ENCODE peak calls at places on chromosomes 1 and 21, in eight cellular contexts. O is ovary, D is IMR-90, N is spleen, Q is breast epithelium, E is body of pancreas, H is esophagus squamous epithelium, V is HCT116. U is an unnamed sample. For H3K36me3, the result is how much of the 10 kb centered on the place peaks cover.

GRCh38 chr21:42939581-42940413 is 14.4 kb upstream of the ERVH48-1 start:
- DNase-seq in O (peak), D (peak), N (peak), Q (peak), E (peak), H (no peak), V (no peak), U (no peak)

GRCh38 chr1:110672753-110673108 is 2.0 kb downstream of the KCNA3 start:
- DNase-seq in O (no peak), D (no peak), N (no peak), Q (no peak), E (no peak), H (no peak), V (no peak), U (peak)

GRCh38 chr1:227947678-227948492 is at the start of gene WNT9A:
- DNase-seq in O (peak), D (peak), N (peak), Q (peak), E (peak), H (no peak), V (no peak), U (no peak)

GRCh38 chr21:38800924-38801744 is 4.6 kb upstream of the ETS2 start:
- DNase-seq in O (no peak), D (no peak), N (no peak), Q (no peak), E (no peak), H (no peak), V (no peak), U (no peak)

GRCh38 chr1:219805191-219805590 is 123.2 kb downstream of the SLC30A10 start:
- DNase-seq in O (no peak), D (no peak), N (no peak), Q (no peak), E (no peak), H (no peak), V (no peak), U (no peak)

GRCh38 chr1:235835226-235835625 is 31.5 kb downstream of the LYST start:
- DNase-seq in O (peak), D (peak), N (no peak), Q (no peak), E (peak), H (no peak), V (no peak), U (no peak)

GRCh38 chr1:113396585-113396984 is 6.3 kb downstream of the MAGI3 start:
- DNase-seq in O (no peak), D (peak), N (no peak), Q (no peak), E (peak), H (no peak), V (peak), U (no peak)

GRCh38 chr1:7177438-7178126 is 392.3 kb downstream of the CAMTA1 start:
- DNase-seq in O (no peak), D (no peak), N (no peak), Q (no peak), E (no peak), H (no peak), V (no peak), U (no peak)

GRCh38 chr1:157966034-157966671 is 27.3 kb upstream of the KIRREL1 start:
- DNase-seq in O (no peak), D (peak), N (no peak), Q (no peak), E (peak), H (no peak), V (no peak), U (peak)

GRCh38 chr1:167862432-167863076 is 51.4 kb downstream of the ADCY10 start:
- DNase-seq in O (no peak), D (peak), N (no peak), Q (no peak), E (no peak), H (no peak), V (no peak), U (no peak)

GRCh38 chr1:41474490-41475271 is 9.8 kb downstream of the EDN2 start:
- DNase-seq in O (peak), D (no peak), N (peak), Q (no peak), E (peak), H (no peak), V (no peak), U (no peak)

GRCh38 chr1:207910678-207911354 is at the start of gene CD34:
- DNase-seq in O (peak), D (no peak), N (no peak), Q (no peak), E (no peak), H (no peak), V (no peak), U (no peak)

GRCh38 chr1:15578921-15579682 is 5.7 kb downstream of the AGMAT start:
- DNase-seq in O (no peak), D (no peak), N (peak), Q (no peak), E (no peak), H (peak), V (no peak), U (peak)

GRCh38 chr1:116724765-116725375 is 29.4 kb upstream of the CD2 start:
- DNase-seq in O (peak), D (peak), N (no peak), Q (no peak), E (peak), H (peak), V (peak), U (peak)

GRCh38 chr1:94773931-94774422 is 46.2 kb upstream of the SLC44A3 start:
- DNase-seq in O (no peak), D (peak), N (no peak), Q (no peak), E (peak), H (no peak), V (peak), U (no peak)

GRCh38 chr1:54480201-54480848 is 67.7 kb upstream of the ACOT11 start:
- DNase-seq in O (no peak), D (no peak), N (no peak), Q (no peak), E (no peak), H (no peak), V (no peak), U (no peak)

GRCh38 chr21:41712730-41713129 is 54.1 kb downstream of the RIPK4 start:
- DNase-seq in O (no peak), D (no peak), N (no peak), Q (no peak), E (no peak), H (no peak), V (no peak), U (no peak)

GRCh38 chr1:56098956-56099355 is 480.4 kb downstream of the PLPP3 start:
- DNase-seq in O (no peak), D (peak), N (no peak), Q (no peak), E (no peak), H (no peak), V (no peak), U (no peak)

GRCh38 chr1:7248402-7248805 is 463.1 kb downstream of the CAMTA1 start:
- DNase-seq in O (no peak), D (no peak), N (no peak), Q (no peak), E (no peak), H (no peak), V (no peak), U (no peak)

GRCh38 chr21:43603641-43604504 is 55.4 kb downstream of the HSF2BP start:
- DNase-seq in O (no peak), D (peak), N (no peak), Q (no peak), E (no peak), H (no peak), V (no peak), U (no peak)

GRCh38 chr1:113072141-113072756 is 749 bp upstream of the LRIG2 start:
- DNase-seq in O (no peak), D (no peak), N (no peak), Q (no peak), E (no peak), H (no peak), V (no peak), U (no peak)

GRCh38 chr1:7853341-7854026 is 619 bp upstream of the UTS2 start:
- DNase-seq in O (no peak), D (no peak), N (no peak), Q (no peak), E (no peak), H (no peak), V (no peak), U (no peak)

GRCh38 chr1:145927916-145928647 is 798 bp upstream of the RBM8A start:
- DNase-seq in O (peak), D (no peak), N (peak), Q (no peak), E (no peak), H (no peak), V (no peak), U (peak)

GRCh38 chr1:111569913-111570312 is 49.7 kb upstream of the RAP1A start:
- DNase-seq in O (no peak), D (no peak), N (no peak), Q (no peak), E (no peak), H (no peak), V (no peak), U (no peak)

GRCh38 chr1:226687476-226687875 is 51.6 kb downstream of the ITPKB start:
- DNase-seq in O (peak), D (no peak), N (peak), Q (no peak), E (no peak), H (no peak), V (no peak), U (no peak)

GRCh38 chr1:226989081-226989747 is 49.1 kb downstream of the COQ8A start:
- DNase-seq in O (no peak), D (no peak), N (peak), Q (no peak), E (peak), H (no peak), V (no peak), U (no peak)

GRCh38 chr1:205602118-205602517 is 29.7 kb downstream of the ELK4 start:
- DNase-seq in O (no peak), D (no peak), N (no peak), Q (no peak), E (no peak), H (no peak), V (no peak), U (no peak)

GRCh38 chr1:224896130-224896781 is 33.2 kb upstream of the DNAH14 start:
- DNase-seq in O (no peak), D (no peak), N (no peak), Q (no peak), E (no peak), H (no peak), V (no peak), U (no peak)

GRCh38 chr1:5985250-5985649 is 7.0 kb downstream of the NPHP4 start:
- DNase-seq in O (no peak), D (no peak), N (peak), Q (no peak), E (no peak), H (no peak), V (no peak), U (no peak)

GRCh38 chr1:10641976-10642375 is 154.5 kb downstream of the CASZ1 start:
- DNase-seq in O (no peak), D (no peak), N (no peak), Q (no peak), E (no peak), H (no peak), V (no peak), U (no peak)

GRCh38 chr1:6771568-6771825 is 13.8 kb upstream of the CAMTA1 start:
- DNase-seq in O (no peak), D (no peak), N (no peak), Q (no peak), E (no peak), H (no peak), V (no peak), U (no peak)

GRCh38 chr1:23897083-23897482 is 16.1 kb downstream of the CNR2 start:
- DNase-seq in O (no peak), D (no peak), N (no peak), Q (no peak), E (no peak), H (no peak), V (no peak), U (no peak)

DNA sequence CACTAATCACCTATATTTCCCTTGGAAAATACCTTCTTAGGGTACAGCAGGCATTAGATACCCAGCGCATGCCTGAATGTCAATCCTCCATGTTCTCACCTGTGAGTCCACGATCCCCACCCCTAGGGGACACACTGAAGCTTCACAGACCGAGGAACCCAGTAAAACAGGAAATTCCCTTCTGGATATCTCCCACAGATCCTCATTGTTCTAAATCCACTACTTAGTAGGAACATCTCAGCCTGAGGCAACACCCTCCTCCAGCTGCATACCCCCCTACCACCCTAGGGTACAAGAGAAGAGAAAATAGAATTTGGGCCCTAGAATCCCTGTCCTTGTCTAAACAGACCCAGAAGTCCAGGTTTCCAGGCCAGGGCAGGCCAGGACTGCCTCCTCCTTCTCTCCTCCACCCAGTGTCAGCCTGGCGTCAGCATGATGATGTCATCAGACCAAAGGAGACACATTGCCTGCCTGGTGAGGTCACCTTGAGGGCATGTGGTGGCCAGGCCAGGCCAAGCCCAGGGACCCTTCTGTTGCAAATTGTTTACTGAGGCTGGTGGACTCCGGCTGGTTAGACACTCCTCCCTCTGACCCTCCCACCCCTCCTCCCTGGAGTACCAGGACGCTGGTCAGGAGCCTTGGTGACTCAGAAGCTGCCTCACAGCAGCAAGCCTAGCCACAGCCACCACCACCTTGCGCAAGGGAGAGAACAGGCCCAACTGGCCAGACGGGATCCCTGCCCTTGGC is 6.2 kb downstream of the NECTIN4 start:
- DNase-seq in O (no peak), D (peak), N (no peak), Q (peak), E (peak), H (peak), V (peak), U (no peak)
- TF ChIP-seq POLR2A in O (no peak), D (no peak), N (no peak), Q (peak), E (no peak), H (peak), V (no peak), U (no peak)

GRCh38 chr1:173478099-173478555 is 992 bp downstream of the PRDX6 start:
- DNase-seq in O (peak), D (peak), N (no peak), Q (no peak), E (peak), H (no peak), V (peak), U (peak)
- H3K4me3 ChIP-seq in O (peak), D (peak), N (peak), Q (peak), E (peak), H (peak), V (peak), U (peak)

GRCh38 chr1:244413736-244414135 is 38.0 kb downstream of the ADSS2 start:
- DNase-seq in O (no peak), D (no peak), N (no peak), Q (no peak), E (no peak), H (no peak), V (no peak), U (no peak)
- H3K36me3 ChIP-seq in O (under half), D (under half), N (half or more), Q (under half), E (under half), H (under half), V (under half), U (under half)

GRCh38 chr1:204400893-204401510 is 10.6 kb downstream of the PPP1R15B start:
- DNase-seq in O (no peak), D (no peak), N (no peak), Q (no peak), E (no peak), H (no peak), V (no peak), U (no peak)
- TF ChIP-seq POLR2A in O (no peak), D (peak), N (no peak), Q (no peak), E (no peak), H (no peak), V (no peak), U (no peak)

GRCh38 chr1:40386311-40386778 is 12.8 kb downstream of the SMAP2 start:
- DNase-seq in O (no peak), D (no peak), N (no peak), Q (no peak), E (no peak), H (no peak), V (no peak), U (no peak)
- H3K4me3 ChIP-seq in O (no peak), D (no peak), N (peak), Q (no peak), E (no peak), H (no peak), V (no peak), U (peak)

GRCh38 chr1:153630384-153630783 is 2.1 kb downstream of the S100A1 start:
- DNase-seq in O (no peak), D (no peak), N (no peak), Q (no peak), E (no peak), H (no peak), V (no peak), U (no peak)

GRCh38 chr1:153629971-153630370 is 1.7 kb downstream of the S100A1 start:
- DNase-seq in O (no peak), D (no peak), N (no peak), Q (no peak), E (no peak), H (no peak), V (no peak), U (no peak)

GRCh38 chr1:153629343-153629665 is 1.1 kb downstream of the S100A1 start:
- DNase-seq in O (peak), D (no peak), N (no peak), Q (no peak), E (no peak), H (no peak), V (no peak), U (peak)

GRCh38 chr1:153633161-153633746 is 612 bp upstream of the CHTOP start:
- DNase-seq in O (no peak), D (no peak), N (no peak), Q (no peak), E (no peak), H (no peak), V (no peak), U (no peak)

GRCh38 chr1:153631047-153632022 is 2.5 kb upstream of the CHTOP start:
- DNase-seq in O (no peak), D (no peak), N (no peak), Q (no peak), E (no peak), H (no peak), V (no peak), U (peak)
- H3K36me3 ChIP-seq in O (under half), D (under half), N (under half), Q (under half), E (under half), H (under half), V (under half), U (under half)

DNA sequence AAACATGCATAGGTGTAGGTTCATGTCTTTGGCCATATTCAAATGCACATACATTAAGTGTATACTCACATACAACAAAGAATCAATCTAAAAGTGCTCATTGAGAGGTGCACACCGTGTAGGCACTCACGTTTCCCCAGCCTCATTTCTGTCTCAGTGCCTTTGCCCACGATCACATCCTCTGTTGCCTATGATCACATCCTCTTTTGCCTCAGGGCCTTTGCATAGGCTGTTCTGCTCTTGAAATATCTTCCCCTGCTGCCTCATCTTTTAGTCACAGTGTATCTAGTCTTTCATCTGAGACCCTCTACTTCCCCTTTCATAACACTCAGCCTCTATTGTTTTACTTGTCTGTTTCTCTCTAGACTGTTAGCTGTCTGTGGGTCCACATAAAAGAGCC is 69.3 kb downstream of the FOXD2 start:
- DNase-seq in O (no peak), D (no peak), N (no peak), Q (no peak), E (no peak), H (no peak), V (no peak), U (no peak)
- TF ChIP-seq POLR2A in O (no peak), D (no peak), N (no peak), Q (no peak), E (no peak), H (no peak), V (no peak), U (no peak)

U was measured in Peyer's patch.